ENCODE peak calls at places on chromosomes 16 and 17, in ten cellular contexts. One of them, this sample, is unnamed.

GRCh38 chr16:3988824-3989223 is 108.3 kb upstream of the CREBBP start:
- DNase-seq in astrocyte: no peak
- DNase-seq in aorta: no peak
- DNase-seq in CD8-positive, alpha-beta memory T cell: no peak
- DNase-seq in BJ: no peak
- DNase-seq in body of pancreas: peak; percentile 25
- DNase-seq in uterus: no peak
- DNase-seq in fibroblast of lung: no peak
- DNase-seq in brain microvascular endothelial cell: no peak
- DNase-seq in CD4-positive, alpha-beta memory T cell: no peak
- DNase-seq in this sample: no peak

GRCh38 chr17:80633994-80634566 is 89.4 kb downstream of the RPTOR start:
- DNase-seq in astrocyte: no peak
- DNase-seq in aorta: no peak
- DNase-seq in CD8-positive, alpha-beta memory T cell: no peak
- DNase-seq in BJ: no peak
- DNase-seq in body of pancreas: no peak
- DNase-seq in uterus: no peak
- DNase-seq in fibroblast of lung: no peak
- DNase-seq in brain microvascular endothelial cell: no peak
- DNase-seq in CD4-positive, alpha-beta memory T cell: no peak
- DNase-seq in this sample: no peak

GRCh38 chr17:12180644-12181261 is 160.1 kb downstream of the MAP2K4 start:
- DNase-seq in astrocyte: peak; percentile 14
- DNase-seq in aorta: no peak
- DNase-seq in CD8-positive, alpha-beta memory T cell: no peak
- DNase-seq in BJ: no peak
- DNase-seq in body of pancreas: peak; percentile 23
- DNase-seq in uterus: peak; percentile 42
- DNase-seq in fibroblast of lung: peak; percentile 80
- DNase-seq in brain microvascular endothelial cell: peak; percentile 54
- DNase-seq in CD4-positive, alpha-beta memory T cell: peak; percentile 7
- DNase-seq in this sample: peak; percentile 8

GRCh38 chr16:20415541-20415940 is 6.2 kb downstream of the ACSM5 start:
- DNase-seq in astrocyte: no peak
- DNase-seq in aorta: no peak
- DNase-seq in CD8-positive, alpha-beta memory T cell: no peak
- DNase-seq in BJ: no peak
- DNase-seq in body of pancreas: no peak
- DNase-seq in uterus: no peak
- DNase-seq in fibroblast of lung: no peak
- DNase-seq in brain microvascular endothelial cell: no peak
- DNase-seq in CD4-positive, alpha-beta memory T cell: no peak
- DNase-seq in this sample: no peak

GRCh38 chr17:31724026-31724425 is 135.0 kb downstream of the COPRS start:
- DNase-seq in astrocyte: peak; percentile 82
- DNase-seq in aorta: no peak
- DNase-seq in CD8-positive, alpha-beta memory T cell: no peak
- DNase-seq in BJ: no peak
- DNase-seq in body of pancreas: no peak
- DNase-seq in uterus: no peak
- DNase-seq in fibroblast of lung: peak; percentile 79
- DNase-seq in brain microvascular endothelial cell: peak; percentile 66
- DNase-seq in CD4-positive, alpha-beta memory T cell: no peak
- DNase-seq in this sample: peak; percentile 43

GRCh38 chr17:50080827-50081226 is 14.3 kb upstream of the PDK2 start:
- DNase-seq in astrocyte: no peak
- DNase-seq in aorta: peak; percentile 59
- DNase-seq in CD8-positive, alpha-beta memory T cell: no peak
- DNase-seq in BJ: no peak
- DNase-seq in body of pancreas: no peak
- DNase-seq in uterus: no peak
- DNase-seq in fibroblast of lung: no peak
- DNase-seq in brain microvascular endothelial cell: no peak
- DNase-seq in CD4-positive, alpha-beta memory T cell: no peak
- DNase-seq in this sample: no peak

GRCh38 chr17:27558842-27559505 is 72.0 kb upstream of the LGALS9 start:
- DNase-seq in astrocyte: no peak
- DNase-seq in aorta: no peak
- DNase-seq in CD8-positive, alpha-beta memory T cell: no peak
- DNase-seq in BJ: no peak
- DNase-seq in body of pancreas: peak; percentile 62
- DNase-seq in uterus: no peak
- DNase-seq in fibroblast of lung: no peak
- DNase-seq in brain microvascular endothelial cell: no peak
- DNase-seq in CD4-positive, alpha-beta memory T cell: no peak
- DNase-seq in this sample: no peak

GRCh38 chr17:71527311-71527710 is 593.5 kb upstream of the SOX9 start:
- DNase-seq in astrocyte: peak; percentile 56
- DNase-seq in aorta: no peak
- DNase-seq in CD8-positive, alpha-beta memory T cell: no peak
- DNase-seq in BJ: no peak
- DNase-seq in body of pancreas: no peak
- DNase-seq in uterus: no peak
- DNase-seq in fibroblast of lung: no peak
- DNase-seq in brain microvascular endothelial cell: peak; percentile 34
- DNase-seq in CD4-positive, alpha-beta memory T cell: no peak
- DNase-seq in this sample: peak; percentile 19

GRCh38 chr17:61490540-61490975 is 38.3 kb downstream of the TBX4 start:
- DNase-seq in astrocyte: peak; percentile 73
- DNase-seq in aorta: no peak
- DNase-seq in CD8-positive, alpha-beta memory T cell: no peak
- DNase-seq in BJ: peak; percentile 70
- DNase-seq in body of pancreas: no peak
- DNase-seq in uterus: no peak
- DNase-seq in fibroblast of lung: peak; percentile 79
- DNase-seq in brain microvascular endothelial cell: peak; percentile 79
- DNase-seq in CD4-positive, alpha-beta memory T cell: no peak
- DNase-seq in this sample: peak; percentile 23

GRCh38 chr17:1487939-1488825 is 4.3 kb downstream of the MYO1C start:
- DNase-seq in astrocyte: peak; percentile 66
- DNase-seq in aorta: peak; percentile 98
- DNase-seq in CD8-positive, alpha-beta memory T cell: peak; percentile 76
- DNase-seq in BJ: peak; percentile 56
- DNase-seq in body of pancreas: peak; percentile 82
- DNase-seq in uterus: peak; percentile 87
- DNase-seq in fibroblast of lung: peak; percentile 80
- DNase-seq in brain microvascular endothelial cell: peak; percentile 67
- DNase-seq in CD4-positive, alpha-beta memory T cell: peak; percentile 70
- DNase-seq in this sample: peak; percentile 83

GRCh38 chr17:31272803-31273202 is 24.2 kb downstream of the OMG start:
- DNase-seq in astrocyte: no peak
- DNase-seq in aorta: no peak
- DNase-seq in CD8-positive, alpha-beta memory T cell: no peak
- DNase-seq in BJ: no peak
- DNase-seq in body of pancreas: no peak
- DNase-seq in uterus: no peak
- DNase-seq in fibroblast of lung: no peak
- DNase-seq in brain microvascular endothelial cell: no peak
- DNase-seq in CD4-positive, alpha-beta memory T cell: no peak
- DNase-seq in this sample: no peak

GRCh38 chr17:58516644-58517377 is 2.4 kb upstream of the MTMR4 start:
- DNase-seq in astrocyte: no peak
- DNase-seq in aorta: no peak
- DNase-seq in CD8-positive, alpha-beta memory T cell: no peak
- DNase-seq in BJ: no peak
- DNase-seq in body of pancreas: no peak
- DNase-seq in uterus: no peak
- DNase-seq in fibroblast of lung: no peak
- DNase-seq in brain microvascular endothelial cell: no peak
- DNase-seq in CD4-positive, alpha-beta memory T cell: no peak
- DNase-seq in this sample: no peak

GRCh38 chr16:51056331-51056730 is 94.7 kb downstream of the SALL1 start:
- DNase-seq in astrocyte: no peak
- DNase-seq in aorta: no peak
- DNase-seq in CD8-positive, alpha-beta memory T cell: no peak
- DNase-seq in BJ: no peak
- DNase-seq in body of pancreas: no peak
- DNase-seq in uterus: no peak
- DNase-seq in fibroblast of lung: no peak
- DNase-seq in brain microvascular endothelial cell: no peak
- DNase-seq in CD4-positive, alpha-beta memory T cell: no peak
- DNase-seq in this sample: no peak

GRCh38 chr17:43021739-43022512 is at the start of gene VAT1:
- DNase-seq in astrocyte: peak; percentile 33
- DNase-seq in aorta: peak; percentile 94
- DNase-seq in CD8-positive, alpha-beta memory T cell: peak; percentile 59
- DNase-seq in BJ: no peak
- DNase-seq in body of pancreas: peak; percentile 82
- DNase-seq in uterus: peak; percentile 78
- DNase-seq in fibroblast of lung: peak; percentile 74
- DNase-seq in brain microvascular endothelial cell: peak; percentile 46
- DNase-seq in CD4-positive, alpha-beta memory T cell: peak; percentile 56
- DNase-seq in this sample: peak; percentile 88

GRCh38 chr16:72023962-72024361 is 15.4 kb downstream of the DHODH start:
- DNase-seq in astrocyte: no peak
- DNase-seq in aorta: no peak
- DNase-seq in CD8-positive, alpha-beta memory T cell: no peak
- DNase-seq in BJ: no peak
- DNase-seq in body of pancreas: no peak
- DNase-seq in uterus: no peak
- DNase-seq in fibroblast of lung: no peak
- DNase-seq in brain microvascular endothelial cell: no peak
- DNase-seq in CD4-positive, alpha-beta memory T cell: no peak
- DNase-seq in this sample: no peak

GRCh38 chr17:58060596-58061191 is 22.5 kb upstream of the DYNLL2 start:
- DNase-seq in astrocyte: peak; percentile 29
- DNase-seq in aorta: no peak
- DNase-seq in CD8-positive, alpha-beta memory T cell: no peak
- DNase-seq in BJ: no peak
- DNase-seq in body of pancreas: peak; percentile 3
- DNase-seq in uterus: peak; percentile 56
- DNase-seq in fibroblast of lung: no peak
- DNase-seq in brain microvascular endothelial cell: no peak
- DNase-seq in CD4-positive, alpha-beta memory T cell: no peak
- DNase-seq in this sample: peak; percentile 84

GRCh38 chr16:30066882-30067583 is 1.5 kb downstream of the ALDOA start:
- DNase-seq in astrocyte: no peak
- DNase-seq in aorta: no peak
- DNase-seq in CD8-positive, alpha-beta memory T cell: no peak
- DNase-seq in BJ: no peak
- DNase-seq in body of pancreas: no peak
- DNase-seq in uterus: no peak
- DNase-seq in fibroblast of lung: no peak
- DNase-seq in brain microvascular endothelial cell: no peak
- DNase-seq in CD4-positive, alpha-beta memory T cell: no peak
- DNase-seq in this sample: no peak
- H3K36me3 ChIP-seq in astrocyte: peaks cover 34% of the 10 kb centered on the region
- H3K36me3 ChIP-seq in aorta: peaks cover 14% of the 10 kb centered on the region
- H3K36me3 ChIP-seq in CD8-positive, alpha-beta memory T cell: peaks cover 51% of the 10 kb centered on the region
- H3K36me3 ChIP-seq in BJ: peaks cover 41% of the 10 kb centered on the region
- H3K36me3 ChIP-seq in body of pancreas: peaks cover 24% of the 10 kb centered on the region
- H3K36me3 ChIP-seq in uterus: no peaks in the 10 kb centered on the region
- H3K36me3 ChIP-seq in fibroblast of lung: peaks cover 36% of the 10 kb centered on the region
- H3K36me3 ChIP-seq in brain microvascular endothelial cell: peaks cover 52% of the 10 kb centered on the region
- H3K36me3 ChIP-seq in CD4-positive, alpha-beta memory T cell: peaks cover 52% of the 10 kb centered on the region
- H3K36me3 ChIP-seq in this sample: peaks cover 75% of the 10 kb centered on the region

DNA sequence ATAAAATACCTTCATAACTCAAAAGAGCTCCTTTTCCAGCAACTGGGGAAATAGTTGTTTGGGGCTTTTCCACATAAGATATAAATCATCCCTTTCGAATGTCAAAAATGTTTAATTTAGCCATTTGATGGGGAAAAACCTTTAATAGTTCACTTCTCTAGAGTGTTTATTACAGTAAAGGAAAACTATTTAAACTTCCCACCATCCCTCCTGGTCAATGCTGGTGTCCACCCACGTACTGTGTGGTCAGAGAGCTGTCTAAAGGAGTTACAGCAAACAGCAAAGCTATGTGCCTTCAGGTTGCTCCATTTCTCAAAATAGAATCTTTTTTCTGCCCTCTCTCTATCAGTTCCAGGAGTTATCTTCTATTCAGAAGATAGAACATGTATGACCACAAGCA is 33.5 kb downstream of the KANSL1 start:
- DNase-seq in astrocyte: peak; percentile 97
- DNase-seq in aorta: no peak
- DNase-seq in CD8-positive, alpha-beta memory T cell: no peak
- DNase-seq in BJ: peak; percentile 47
- DNase-seq in body of pancreas: no peak
- DNase-seq in uterus: no peak
- DNase-seq in fibroblast of lung: peak; percentile 36
- DNase-seq in brain microvascular endothelial cell: peak; percentile 63
- DNase-seq in CD4-positive, alpha-beta memory T cell: no peak
- DNase-seq in this sample: peak; percentile 17
- H3K36me3 ChIP-seq in astrocyte: no peaks in the 10 kb centered on the region
- H3K36me3 ChIP-seq in aorta: no peaks in the 10 kb centered on the region
- H3K36me3 ChIP-seq in CD8-positive, alpha-beta memory T cell: no peaks in the 10 kb centered on the region
- H3K36me3 ChIP-seq in BJ: no peaks in the 10 kb centered on the region
- H3K36me3 ChIP-seq in body of pancreas: no peaks in the 10 kb centered on the region
- H3K36me3 ChIP-seq in uterus: no peaks in the 10 kb centered on the region
- H3K36me3 ChIP-seq in fibroblast of lung: no peaks in the 10 kb centered on the region
- H3K36me3 ChIP-seq in brain microvascular endothelial cell: no peaks in the 10 kb centered on the region
- H3K36me3 ChIP-seq in CD4-positive, alpha-beta memory T cell: no peaks in the 10 kb centered on the region
- H3K36me3 ChIP-seq in this sample: peaks cover 5% of the 10 kb centered on the region

GRCh38 chr16:16033208-16033717 is 83.8 kb downstream of the ABCC1 start:
- DNase-seq in astrocyte: no peak
- DNase-seq in aorta: no peak
- DNase-seq in CD8-positive, alpha-beta memory T cell: peak; percentile 26
- DNase-seq in BJ: no peak
- DNase-seq in body of pancreas: no peak
- DNase-seq in uterus: no peak
- DNase-seq in fibroblast of lung: no peak
- DNase-seq in brain microvascular endothelial cell: no peak
- DNase-seq in CD4-positive, alpha-beta memory T cell: peak; percentile 66
- DNase-seq in this sample: no peak
- H3K36me3 ChIP-seq in astrocyte: peaks cover 16% of the 10 kb centered on the region
- H3K36me3 ChIP-seq in aorta: peaks cover 4% of the 10 kb centered on the region
- H3K36me3 ChIP-seq in CD8-positive, alpha-beta memory T cell: peaks cover 25% of the 10 kb centered on the region
- H3K36me3 ChIP-seq in BJ: peaks cover 16% of the 10 kb centered on the region
- H3K36me3 ChIP-seq in body of pancreas: peaks cover 2% of the 10 kb centered on the region
- H3K36me3 ChIP-seq in uterus: no peaks in the 10 kb centered on the region
- H3K36me3 ChIP-seq in fibroblast of lung: peaks cover 26% of the 10 kb centered on the region
- H3K36me3 ChIP-seq in brain microvascular endothelial cell: peaks cover 27% of the 10 kb centered on the region
- H3K36me3 ChIP-seq in CD4-positive, alpha-beta memory T cell: peaks cover 27% of the 10 kb centered on the region
- H3K36me3 ChIP-seq in this sample: peaks cover 91% of the 10 kb centered on the region

DNA sequence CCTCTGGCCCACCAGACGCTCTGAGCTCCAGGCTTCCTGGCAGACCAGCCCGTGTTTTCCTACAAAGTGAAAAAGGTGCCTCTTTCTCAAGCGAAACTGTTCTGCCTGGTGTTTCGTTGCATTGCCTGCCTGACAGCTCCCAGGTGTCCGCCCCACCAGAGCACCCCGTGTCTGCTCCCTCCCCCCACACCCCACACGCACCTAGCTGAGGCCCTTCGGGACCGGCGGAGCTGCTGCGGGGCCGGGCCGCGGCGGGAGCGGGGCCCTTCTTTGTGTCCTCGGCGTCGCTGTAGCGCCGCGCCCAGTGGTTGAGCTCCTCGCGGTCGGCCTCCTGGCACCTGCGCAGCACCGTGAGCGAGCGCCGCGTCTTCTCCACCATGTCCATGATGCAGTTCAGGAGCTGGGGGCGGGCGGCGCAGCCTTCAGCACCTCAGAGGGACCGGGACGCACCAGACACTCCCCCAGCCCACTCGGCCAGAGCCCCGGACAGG is 14.7 kb upstream of the PABPN1L start:
- DNase-seq in astrocyte: no peak
- DNase-seq in aorta: no peak
- DNase-seq in CD8-positive, alpha-beta memory T cell: no peak
- DNase-seq in BJ: no peak
- DNase-seq in body of pancreas: no peak
- DNase-seq in uterus: no peak
- DNase-seq in fibroblast of lung: no peak
- DNase-seq in brain microvascular endothelial cell: no peak
- DNase-seq in CD4-positive, alpha-beta memory T cell: no peak
- DNase-seq in this sample: no peak
- H3K36me3 ChIP-seq in astrocyte: no peaks in the 10 kb centered on the region
- H3K36me3 ChIP-seq in aorta: no peaks in the 10 kb centered on the region
- H3K36me3 ChIP-seq in CD8-positive, alpha-beta memory T cell: no peaks in the 10 kb centered on the region
- H3K36me3 ChIP-seq in BJ: no peaks in the 10 kb centered on the region
- H3K36me3 ChIP-seq in body of pancreas: peaks cover 4% of the 10 kb centered on the region
- H3K36me3 ChIP-seq in uterus: no peaks in the 10 kb centered on the region
- H3K36me3 ChIP-seq in fibroblast of lung: no peaks in the 10 kb centered on the region
- H3K36me3 ChIP-seq in brain microvascular endothelial cell: no peaks in the 10 kb centered on the region
- H3K36me3 ChIP-seq in CD4-positive, alpha-beta memory T cell: no peaks in the 10 kb centered on the region
- H3K36me3 ChIP-seq in this sample: no peaks in the 10 kb centered on the region

This sample was measured in MG63.